ENCODE peak calls at places on chromosome 11, in ten cellular contexts. T is AG20443; S is MCF 10A; Q is BJ; P is HS-5; U is right atrium auricular region; V is glutamatergic neuron; C is SK-MEL-5; J is activated naive CD8-positive, alpha-beta T cell treated with anti-CD3 and anti-CD28 coated beads, Interleukin-2, amount 10 ng/mL, durations not matched to agents 7 days and 5 days; X is NCI-H2171. W is an unnamed sample.

GRCh38 chr11:56234155-56234554 is at the start of gene OR5T2:
- DNase-seq in T (no peak), S (no peak), Q (no peak), P (no peak), U (no peak), V (no peak), C (no peak), J (no peak), X (no peak), W (no peak)

GRCh38 chr11:67437082-67437821 is at the start of gene PTPRCAP:
- DNase-seq in T (no peak), S (no peak), Q (no peak), P (no peak), U (no peak), V (no peak), C (no peak), J (peak; percentile 85), X (no peak), W (no peak)

GRCh38 chr11:124150684-124151083 is 32.5 kb upstream of the OR10D3 start:
- DNase-seq in T (no peak), S (no peak), Q (no peak), P (no peak), U (no peak), V (no peak), C (no peak), J (no peak), X (no peak), W (no peak)

GRCh38 chr11:123531325-123531724 is 101.3 kb downstream of the GRAMD1B start:
- DNase-seq in T (no peak), S (no peak), Q (no peak), P (no peak), U (no peak), V (no peak), C (no peak), J (no peak), X (no peak), W (no peak)

GRCh38 chr11:89381094-89381493 is 110.1 kb downstream of the NOX4 start:
- DNase-seq in T (peak; percentile 63), S (peak; percentile 78), Q (peak; percentile 92), P (peak; percentile 88), U (peak; percentile 67), V (no peak), C (no peak), J (no peak), X (no peak), W (no peak)

GRCh38 chr11:12900496-12900895 is 108.6 kb upstream of the RASSF10 start:
- DNase-seq in T (peak; percentile 78), S (peak; percentile 52), Q (peak; percentile 78), P (peak; percentile 89), U (no peak), V (no peak), C (no peak), J (no peak), X (no peak), W (no peak)

GRCh38 chr11:114180301-114181055 is 115.7 kb upstream of the NNMT start:
- DNase-seq in T (peak; percentile 33), S (peak; percentile 61), Q (no peak), P (no peak), U (no peak), V (no peak), C (peak; percentile 15), J (no peak), X (no peak), W (no peak)

GRCh38 chr11:14449302-14449714 is 50.3 kb downstream of the COPB1 start:
- DNase-seq in T (no peak), S (no peak), Q (no peak), P (peak; percentile 15), U (no peak), V (no peak), C (peak; percentile 6), J (no peak), X (no peak), W (no peak)

GRCh38 chr11:10731064-10731680 is 19.9 kb upstream of the CTR9 start:
- DNase-seq in T (no peak), S (no peak), Q (no peak), P (no peak), U (no peak), V (no peak), C (no peak), J (no peak), X (no peak), W (no peak)

GRCh38 chr11:71182791-71183556 is 69.4 kb downstream of the SHANK2 start:
- DNase-seq in T (no peak), S (no peak), Q (no peak), P (no peak), U (no peak), V (no peak), C (no peak), J (no peak), X (no peak), W (no peak)